ENCODE peak calls at places on chromosomes 4 and X, in seven cellular contexts. H is sigmoid colon, T is A549, Y is body of pancreas, P is prostate gland, U is testis, O is HCT116. W is an unnamed sample. For H3K4me1, the result is how much of the 10 kb centered on the place peaks cover.

GRCh38 chr4:7842384-7843279 is 97.0 kb downstream of the AFAP1 start:
- DNase-seq in P (no peak), H (peak), U (peak), T (peak), Y (no peak), O (peak), W (no peak)

GRCh38 chr4:175147233-175147632 is 229.1 kb downstream of the ADAM29 start:
- DNase-seq in P (no peak), Y (no peak), T (no peak), O (no peak), U (peak), H (no peak), W (no peak)

GRCh38 chr4:150739591-150739990 is 157.6 kb downstream of the MAB21L2 start:
- DNase-seq in U (no peak), P (no peak), H (no peak), O (no peak), T (no peak), Y (no peak), W (no peak)

GRCh38 chr4:40254961-40255721 is 58.3 kb downstream of the RHOH start:
- DNase-seq in H (no peak), P (no peak), T (no peak), Y (no peak), O (peak), U (no peak), W (no peak)

GRCh38 chr4:125444166-125444565 is 129.4 kb downstream of the FAT4 start:
- DNase-seq in O (no peak), U (peak), Y (no peak), P (no peak), H (no peak), T (no peak), W (no peak)

GRCh38 chr4:89653012-89653411 is 183.9 kb downstream of the SNCA start:
- DNase-seq in P (no peak), Y (no peak), U (no peak), T (no peak), H (no peak), O (no peak), W (no peak)

GRCh38 chr4:31043382-31044062 is 323.4 kb downstream of the PCDH7 start:
- DNase-seq in O (no peak), Y (no peak), U (no peak), P (no peak), T (no peak), H (no peak), W (no peak)

GRCh38 chr4:151866266-151866918 is 105.6 kb upstream of the GATB start:
- DNase-seq in O (no peak), H (no peak), Y (no peak), P (no peak), T (no peak), U (no peak), W (peak)

GRCh38 chrX:120790118-120790517 is 85.5 kb downstream of the CT47B1 start:
- DNase-seq in T (peak), U (peak), O (peak), P (peak), Y (peak), H (peak), W (no peak)

GRCh38 chrX:150212672-150213480 is 150.2 kb upstream of the MAMLD1 start:
- DNase-seq in P (peak), O (no peak), H (no peak), T (no peak), U (no peak), Y (peak), W (no peak)

GRCh38 chrX:154827194-154827593 is 7.3 kb downstream of the SMIM9 start:
- DNase-seq in H (no peak), T (no peak), U (no peak), O (no peak), P (no peak), Y (no peak), W (no peak)

GRCh38 chrX:29506729-29507128 is 708.6 kb upstream of the MAGEB2 start:
- DNase-seq in T (no peak), H (no peak), O (no peak), P (no peak), U (no peak), Y (no peak), W (no peak)

GRCh38 chrX:33078273-33078672 is 133.1 kb downstream of the DMD start:
- DNase-seq in U (no peak), Y (no peak), P (no peak), O (no peak), T (no peak), H (no peak), W (no peak)

GRCh38 chr4:99091174-99091573 is 2.6 kb upstream of the ADH5 start:
- DNase-seq in O (no peak), Y (no peak), H (no peak), T (no peak), P (no peak), U (no peak), W (no peak)

GRCh38 chrX:12824944-12825343 is 33.7 kb downstream of the PRPS2 start:
- DNase-seq in H (no peak), Y (no peak), T (no peak), P (no peak), U (no peak), O (no peak), W (no peak)

GRCh38 chr4:141246243-141246642 is 25.5 kb downstream of the ZNF330 start:
- DNase-seq in H (no peak), Y (no peak), P (no peak), O (no peak), T (no peak), U (no peak), W (no peak)

GRCh38 chr4:663438-664428 is 10.3 kb downstream of the ATP5ME start:
- DNase-seq in O (no peak), U (peak), Y (peak), T (no peak), P (no peak), H (peak), W (no peak)

GRCh38 chr4:73593631-73594241 is 26.5 kb downstream of the RASSF6 start:
- DNase-seq in T (no peak), Y (peak), U (no peak), H (no peak), O (peak), P (no peak), W (no peak)

GRCh38 chr4:8761167-8761823 is 110.3 kb downstream of the HMX1 start:
- DNase-seq in H (peak), P (no peak), Y (peak), O (no peak), U (no peak), T (no peak), W (no peak)

GRCh38 chr4:140152015-140152703 is 1.8 kb downstream of the MAML3 start:
- DNase-seq in O (peak), T (peak), H (peak), Y (peak), P (peak), U (peak), W (peak)

GRCh38 chr4:138579146-138579545 is 337.0 kb upstream of the SLC7A11 start:
- DNase-seq in H (no peak), Y (no peak), P (no peak), O (no peak), U (no peak), T (no peak), W (no peak)

GRCh38 chr4:144787365-144788263 is 141.7 kb downstream of the HHIP start:
- DNase-seq in P (no peak), H (no peak), Y (no peak), T (peak), O (peak), U (no peak), W (no peak)

GRCh38 chr4:75025432-75025831 is 92.5 kb downstream of the PARM1 start:
- DNase-seq in U (no peak), P (no peak), H (no peak), Y (no peak), O (no peak), T (no peak), W (no peak)

GRCh38 chr4:81142744-81143143 is 72.3 kb downstream of the PRKG2 start:
- DNase-seq in U (no peak), P (no peak), O (no peak), T (no peak), Y (no peak), H (no peak), W (no peak)

GRCh38 chr4:11805837-11806236 is 377.1 kb upstream of the HS3ST1 start:
- DNase-seq in Y (no peak), O (peak), T (peak), P (peak), H (no peak), U (no peak), W (no peak)

GRCh38 chr4:129008096-129008495 is 85.2 kb downstream of the SCLT1 start:
- DNase-seq in O (no peak), U (no peak), T (no peak), Y (no peak), P (no peak), H (no peak), W (no peak)

GRCh38 chr4:120557372-120557771 is 365.2 kb downstream of the PRDM5 start:
- DNase-seq in H (no peak), P (no peak), Y (no peak), T (no peak), O (peak), U (no peak), W (no peak)

GRCh38 chrX:19624754-19625153 is 109.4 kb upstream of the MAP3K15 start:
- DNase-seq in U (no peak), H (no peak), T (no peak), Y (no peak), P (no peak), O (no peak), W (no peak)

GRCh38 chr4:42371306-42372063 is 25.8 kb upstream of the SHISA3 start:
- DNase-seq in O (peak), T (peak), P (no peak), Y (no peak), H (no peak), U (peak), W (no peak)

GRCh38 chr4:102259081-102259480 is 86.2 kb downstream of the SLC39A8 start:
- DNase-seq in Y (no peak), P (no peak), U (no peak), H (no peak), O (no peak), T (no peak), W (no peak)

GRCh38 chr4:84563002-84563401 is 19.9 kb upstream of the CDS1 start:
- DNase-seq in T (no peak), O (no peak), H (no peak), Y (no peak), P (no peak), U (no peak), W (no peak)

GRCh38 chr4:72842323-72842722 is 227.2 kb downstream of the COX18 start:
- DNase-seq in H (no peak), P (no peak), T (no peak), U (no peak), O (no peak), Y (no peak), W (no peak)

GRCh38 chrX:124388562-124388961 is 42.2 kb downstream of the SH2D1A start:
- DNase-seq in T (peak), Y (peak), H (peak), P (peak), O (peak), U (peak), W (no peak)

GRCh38 chr4:98939892-98940298 is 11.0 kb upstream of the EIF4E start:
- DNase-seq in U (no peak), T (peak), O (peak), H (no peak), Y (no peak), P (peak), W (no peak)

GRCh38 chrX:136476501-136476900 is 11.2 kb upstream of the BRS3 start:
- DNase-seq in T (no peak), Y (no peak), U (no peak), O (no peak), H (no peak), P (no peak), W (no peak)

GRCh38 chrX:117327306-117327705 is 789.3 kb downstream of the KLHL13 start:
- DNase-seq in U (no peak), H (no peak), P (no peak), T (no peak), Y (no peak), O (no peak), W (no peak)

GRCh38 chr4:102751964-102752363 is 8.8 kb downstream of the MANBA start:
- DNase-seq in Y (no peak), T (no peak), U (no peak), H (no peak), O (no peak), P (no peak), W (no peak)

GRCh38 chrX:52424658-52425057 is 55.8 kb downstream of the XAGE2 start:
- DNase-seq in P (no peak), H (no peak), U (no peak), Y (no peak), O (no peak), T (no peak), W (no peak)

GRCh38 chr4:87219648-87220093 is 747 bp downstream of the KLHL8 start:
- DNase-seq in Y (peak), H (peak), T (no peak), P (peak), O (no peak), U (peak), W (peak)

GRCh38 chr4:7222521-7222920 is 30.2 kb downstream of the SORCS2 start:
- DNase-seq in O (no peak), T (no peak), Y (no peak), H (no peak), P (no peak), U (no peak), W (no peak)

DNA sequence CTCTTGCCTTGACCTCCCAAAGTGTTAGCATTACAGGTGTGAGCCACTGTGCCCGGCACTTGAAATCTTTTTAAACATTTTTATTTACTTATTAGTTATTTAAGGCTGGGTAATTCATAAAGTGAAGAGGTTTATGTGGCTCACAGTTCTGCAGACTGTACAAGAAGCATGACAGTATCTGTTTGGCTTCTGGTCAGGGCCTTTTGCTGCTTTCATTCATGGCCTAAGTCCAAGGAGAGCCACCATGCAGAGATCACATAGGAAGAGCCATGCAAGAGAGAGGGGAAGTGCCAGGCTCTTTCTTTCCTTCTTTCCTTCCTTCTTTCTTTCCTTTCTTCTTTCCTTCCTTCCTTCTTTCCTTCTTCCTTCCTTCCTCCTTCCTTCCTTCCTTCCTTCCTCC is 10.2 kb upstream of the GPKOW start:
- DNase-seq in T (no peak), O (no peak), H (no peak), U (no peak), Y (no peak), P (no peak), W (no peak)
- TF ChIP-seq POLR2A in T (no peak), O (no peak), H (no peak), U (no peak), Y (no peak), P (no peak), W (no peak)

GRCh38 chrX:109624641-109625311 is at the start of gene KCNE5:
- DNase-seq in O (no peak), H (no peak), P (no peak), T (no peak), U (no peak), Y (peak), W (no peak)

GRCh38 chrX:109629310-109629709 is 4.3 kb upstream of the KCNE5 start:
- DNase-seq in P (no peak), Y (peak), O (no peak), T (no peak), H (no peak), U (no peak), W (no peak)

GRCh38 chrX:109624022-109624421 is 950 bp downstream of the KCNE5 start:
- DNase-seq in T (no peak), H (no peak), O (no peak), Y (no peak), U (no peak), P (no peak), W (no peak)

GRCh38 chrX:109622270-109622669 is 2.7 kb downstream of the KCNE5 start:
- DNase-seq in Y (peak), T (no peak), P (no peak), H (no peak), O (no peak), U (no peak), W (no peak)

GRCh38 chrX:109626637-109627036 is 1.7 kb upstream of the KCNE5 start:
- DNase-seq in U (no peak), H (no peak), T (no peak), P (no peak), Y (no peak), O (no peak), W (no peak)
- H3K4me1 ChIP-seq in U (under half), H (under half), T (under half), P (under half), Y (under half), O (under half), W (under half)

GRCh38 chr4:148964456-148964855 is 522.2 kb upstream of the NR3C2 start:
- DNase-seq in Y (no peak), H (no peak), P (no peak), O (no peak), T (no peak), U (no peak), W (no peak)

GRCh38 chr4:148961526-148961925 is 519.3 kb upstream of the NR3C2 start:
- DNase-seq in T (no peak), P (no peak), Y (no peak), O (no peak), H (no peak), U (no peak), W (no peak)

GRCh38 chr4:148962539-148963290 is 520.5 kb upstream of the NR3C2 start:
- DNase-seq in H (no peak), O (no peak), P (no peak), Y (no peak), U (no peak), T (no peak), W (no peak)

GRCh38 chr4:148965080-148965479 is 522.9 kb upstream of the NR3C2 start:
- DNase-seq in O (no peak), T (no peak), Y (no peak), P (no peak), H (no peak), U (no peak), W (no peak)
- TF ChIP-seq POLR2A in O (no peak), T (no peak), Y (no peak), P (no peak), H (no peak), U (no peak), W (no peak)

GRCh38 chr4:95889662-95890061 is 49.8 kb downstream of the PDHA2 start:
- DNase-seq in T (no peak), H (no peak), Y (no peak), U (no peak), P (no peak), O (no peak), W (no peak)
- H3K4me1 ChIP-seq in T (under half), H (under half), Y (under half), U (under half), P (under half), O (under half), W (under half)

GRCh38 chr4:37892641-37893040 is 1.8 kb downstream of the TBC1D1 start:
- DNase-seq in P (no peak), O (no peak), Y (no peak), T (no peak), U (no peak), H (no peak), W (no peak)

GRCh38 chr4:37893164-37893563 is 2.3 kb downstream of the TBC1D1 start:
- DNase-seq in O (no peak), P (no peak), H (no peak), T (no peak), Y (no peak), U (no peak), W (no peak)

GRCh38 chr4:37889849-37890500 is 909 bp upstream of the TBC1D1 start:
- DNase-seq in T (no peak), O (no peak), P (no peak), Y (no peak), U (peak), H (peak), W (no peak)

GRCh38 chr4:37890501-37891220 is at the start of gene TBC1D1:
- DNase-seq in T (no peak), O (no peak), Y (peak), U (peak), P (peak), H (peak), W (peak)

GRCh38 chr4:37891221-37892159 is 606 bp downstream of the TBC1D1 start:
- DNase-seq in H (peak), O (no peak), P (peak), U (peak), T (peak), Y (peak), W (peak)
- TF ChIP-seq POLR2A in H (no peak), O (no peak), P (no peak), U (no peak), T (no peak), Y (no peak), W (no peak)

W was measured in right lobe of liver.